ENCODE peak calls at places on chromosomes 16 and 17, in four cellular contexts. P is adipocyte, C is neural progenitor cell, G is fibroblast of lung. M is an unnamed sample.

GRCh38 chr16:65965632-65966031 is 400.9 kb upstream of the CDH5 start:
- DNase-seq in G (no peak), C (no peak), P (no peak), M (no peak)

GRCh38 chr17:8552582-8553320 is 77.8 kb downstream of the MYH10 start:
- DNase-seq in P (peak; percentile 35), G (peak; percentile 55), C (no peak), M (no peak)

GRCh38 chr17:50686494-50687199 is 21.1 kb downstream of the ANKRD40 start:
- DNase-seq in C (no peak), P (peak; percentile 83), G (peak; percentile 93), M (peak; percentile 85)

GRCh38 chr17:80372922-80373570 is 41.9 kb upstream of the ENDOV start:
- DNase-seq in C (no peak), G (no peak), P (no peak), M (no peak)

GRCh38 chr17:50101346-50102163 is 6.4 kb downstream of the PDK2 start:
- DNase-seq in C (peak; percentile 40), P (no peak), G (no peak), M (peak; percentile 78)

GRCh38 chr17:29948460-29949185 is 7.2 kb downstream of the EFCAB5 start:
- DNase-seq in C (no peak), G (no peak), P (no peak), M (no peak)

GRCh38 chr17:40608061-40608581 is 39.5 kb downstream of the SMARCE1 start:
- DNase-seq in C (no peak), G (no peak), P (no peak), M (no peak)

GRCh38 chr17:43217614-43218087 is 6.0 kb downstream of the TMEM106A start:
- DNase-seq in G (no peak), C (no peak), P (no peak), M (no peak)

GRCh38 chr17:63740464-63741181 is 976 bp downstream of the STRADA start:
- DNase-seq in P (peak; percentile 49), C (no peak), G (peak; percentile 8), M (no peak)

GRCh38 chr17:75811174-75811573 is 26.6 kb downstream of the UNK start:
- DNase-seq in P (no peak), C (no peak), G (no peak), M (no peak)

GRCh38 chr16:18999045-18999393 is 15.3 kb downstream of the TMC7 start:
- DNase-seq in G (no peak), P (no peak), C (no peak), M (no peak)

GRCh38 chr17:59803377-59803757 is 89.4 kb downstream of the TUBD1 start:
- DNase-seq in P (peak; percentile 47), C (no peak), G (no peak), M (no peak)

GRCh38 chr16:87794485-87795078 is 28.8 kb upstream of the KLHDC4 start:
- DNase-seq in P (no peak), G (no peak), C (no peak), M (no peak)

GRCh38 chr16:57637424-57637823 is 9.0 kb downstream of the ADGRG1 start:
- DNase-seq in P (peak; percentile 11), C (peak; percentile 68), G (no peak), M (no peak)

GRCh38 chr17:65249774-65250173 is 112.6 kb downstream of the RGS9 start:
- DNase-seq in C (no peak), P (no peak), G (no peak), M (no peak)

GRCh38 chr17:7323731-7324437 is 5.3 kb downstream of the NEURL4 start:
- DNase-seq in P (peak; percentile 59), G (no peak), C (peak; percentile 72), M (peak; percentile 75)

GRCh38 chr16:13421726-13422125 is 498.2 kb upstream of the ERCC4 start:
- DNase-seq in P (no peak), C (no peak), G (peak; percentile 23), M (no peak)

GRCh38 chr17:78774956-78775571 is 7.0 kb downstream of the CYTH1 start:
- DNase-seq in P (no peak), C (no peak), G (no peak), M (no peak)
- H3K9ac ChIP-seq in P (no peak overlapping the region), C (no peak overlapping the region), G (no peak overlapping the region), M (no peak overlapping the region)

GRCh38 chr17:19579867-19580565 is 46.4 kb downstream of the SLC47A1 start:
- DNase-seq in P (peak; percentile 49), G (peak; percentile 17), C (peak; percentile 23), M (no peak)
- H3K4me3 ChIP-seq in P (peak overlapping the region; percentile 74), G (no peak overlapping the region), C (peak overlapping the region; percentile 37), M (no peak overlapping the region)

GRCh38 chr16:1630450-1631213 is 18.5 kb downstream of the CRAMP1 start:
- DNase-seq in P (no peak), C (no peak), G (no peak), M (no peak)
- H3K36me3 ChIP-seq in P (peaks cover 72% of the 10 kb centered on the region), C (no peaks in the 10 kb centered on the region), G (peaks cover 26% of the 10 kb centered on the region), M (peaks cover 26% of the 10 kb centered on the region)

DNA sequence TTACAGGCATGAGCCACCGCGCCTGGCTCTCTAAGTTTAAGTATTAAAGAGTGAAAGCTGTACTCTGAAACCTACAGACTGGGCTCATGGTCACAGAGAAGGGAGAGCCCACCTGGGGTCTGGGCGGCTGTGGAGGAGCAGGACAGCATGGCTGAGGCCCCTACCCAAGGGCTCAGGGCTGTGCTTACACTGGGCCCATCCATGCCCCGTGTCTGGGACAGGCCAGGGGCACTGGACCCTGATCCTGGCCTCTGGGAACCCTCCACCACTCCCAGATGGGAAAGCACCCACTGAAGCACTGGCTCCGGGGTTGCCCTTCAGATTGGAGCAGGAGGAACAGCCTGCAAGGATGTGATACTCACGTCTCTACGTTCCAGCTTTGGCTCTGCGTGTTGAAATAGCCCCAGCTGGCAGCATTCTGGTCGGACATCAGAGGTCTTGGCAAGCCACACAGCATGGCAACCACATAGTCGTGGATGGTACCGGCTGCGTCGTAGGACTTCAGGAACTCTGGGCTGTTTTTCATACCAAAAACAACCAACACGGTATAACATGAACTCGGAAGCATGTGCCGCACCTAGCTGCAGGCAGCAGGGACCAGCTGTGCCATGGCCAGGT is 13.0 kb downstream of the SHPK start:
- DNase-seq in C (no peak), G (no peak), P (no peak), M (no peak)
- H3K9ac ChIP-seq in C (no peak overlapping the region), G (no peak overlapping the region), P (no peak overlapping the region), M (no peak overlapping the region)

GRCh38 chr16:1377406-1378010 is 25.8 kb downstream of the GNPTG start:
- DNase-seq in G (no peak), P (no peak), C (no peak), M (no peak)

GRCh38 chr16:1378087-1378803 is 26.5 kb downstream of the GNPTG start:
- DNase-seq in C (no peak), P (no peak), G (no peak), M (no peak)

GRCh38 chr16:1379863-1380174 is 28.1 kb downstream of the GNPTG start:
- DNase-seq in P (no peak), C (no peak), G (no peak), M (no peak)

GRCh38 chr16:1379054-1379862 is 27.5 kb downstream of the GNPTG start:
- DNase-seq in G (peak; percentile 65), P (peak; percentile 94), C (peak; percentile 92), M (peak; percentile 97)

DNA sequence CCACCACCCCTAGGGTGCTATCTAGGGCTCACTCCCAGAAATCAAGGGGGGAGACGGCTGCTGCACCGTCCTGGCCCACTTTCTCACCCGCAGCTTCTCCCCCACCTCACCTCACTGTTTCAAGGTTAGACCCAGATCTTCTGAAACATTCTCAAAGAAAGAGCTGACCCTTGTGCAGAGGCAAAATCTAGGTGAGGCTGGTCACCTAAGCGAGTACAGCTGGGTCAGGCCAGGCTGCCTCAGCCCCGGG is 27.0 kb downstream of the GNPTG start:
- DNase-seq in P (no peak), G (no peak), C (no peak), M (no peak)
- H3K4me3 ChIP-seq in P (peak overlapping the region; percentile 81), G (peak overlapping the region; percentile 43), C (peak overlapping the region; percentile 80), M (peak overlapping the region; percentile 28)

GRCh38 chr16:14496047-14496770 is 133.9 kb downstream of the PARN start:
- DNase-seq in G (no peak), P (no peak), C (peak; percentile 47), M (no peak)
- H3K36me3 ChIP-seq in G (no peaks in the 10 kb centered on the region), P (no peaks in the 10 kb centered on the region), C (no peaks in the 10 kb centered on the region), M (no peaks in the 10 kb centered on the region)

DNA sequence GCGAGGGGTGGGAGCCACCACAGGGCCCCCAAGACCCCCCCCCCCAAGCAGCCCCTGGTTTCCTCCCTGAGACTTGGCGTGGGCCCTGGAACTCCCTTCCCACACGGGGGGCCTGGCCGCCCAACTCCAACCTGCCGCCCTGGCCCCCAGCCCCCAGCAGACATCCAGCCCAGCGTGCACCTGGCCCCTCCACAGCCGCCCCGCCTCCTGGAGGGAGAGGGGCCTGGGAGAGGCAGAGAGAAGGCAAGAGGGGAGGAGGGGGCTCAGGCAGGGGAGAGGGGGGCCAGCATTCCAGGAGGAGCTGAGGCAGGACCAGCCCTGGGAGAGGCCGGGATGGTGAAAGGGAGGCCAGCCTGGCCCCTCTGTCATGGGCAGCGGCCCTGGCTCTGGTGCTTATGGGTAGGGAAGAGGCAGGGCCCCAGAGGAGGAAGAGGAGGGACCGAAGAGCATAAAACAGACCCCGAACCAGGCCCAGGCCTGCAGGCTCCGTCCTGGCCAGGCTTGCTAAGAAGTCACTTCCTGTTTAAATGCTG is 16.7 kb downstream of the IL34 start:
- DNase-seq in G (no peak), P (no peak), C (no peak), M (peak; percentile 62)
- H3K9ac ChIP-seq in G (no peak overlapping the region), P (no peak overlapping the region), C (no peak overlapping the region), M (no peak overlapping the region)

M was measured in kidney.